ENCODE peak calls at places on chromosomes 12 and 14, in ten cellular contexts. D is psoas muscle, T is cardiac muscle cell, J is ovary, Y is heart left ventricle, Q is NB4, M is breast epithelium, S is tibial artery, W is AG10803, L is AG04450. E is an unnamed sample.

GRCh38 chr12:123063535-123063934 is 83.1 kb downstream of the ARL6IP4 start:
- DNase-seq in L (no peak), D (peak), T (peak), J (no peak), M (no peak), Q (peak), S (no peak), W (no peak), Y (no peak), E (no peak)

GRCh38 chr12:32106153-32106516 is 512 bp upstream of the BICD1 start:
- DNase-seq in S (peak), W (no peak), M (no peak), Y (no peak), J (no peak), D (no peak), L (no peak), Q (no peak), T (peak), E (peak)

GRCh38 chr12:45732250-45732649 is 2.7 kb downstream of the ARID2 start:
- DNase-seq in D (no peak), M (no peak), W (no peak), Y (no peak), L (no peak), S (no peak), Q (peak), T (no peak), J (no peak), E (no peak)

GRCh38 chr14:93528884-93529558 is 98.3 kb downstream of the UNC79 start:
- DNase-seq in T (no peak), D (no peak), M (no peak), S (no peak), L (no peak), W (no peak), Y (no peak), Q (no peak), J (no peak), E (no peak)

GRCh38 chr14:65369560-65369959 is 43.0 kb upstream of the FUT8 start:
- DNase-seq in J (no peak), L (no peak), D (no peak), T (no peak), Y (no peak), M (no peak), W (no peak), S (no peak), Q (no peak), E (no peak)

GRCh38 chr12:85369365-85370154 is 89.5 kb downstream of the ALX1 start:
- DNase-seq in W (no peak), Q (no peak), L (no peak), Y (no peak), S (no peak), D (no peak), T (no peak), M (no peak), J (no peak), E (no peak)

GRCh38 chr14:20768593-20768892 is 339 bp downstream of the EDDM3B start:
- DNase-seq in Q (no peak), D (no peak), T (no peak), J (no peak), M (no peak), Y (no peak), W (no peak), S (no peak), L (no peak), E (no peak)

GRCh38 chr12:47819902-47820630 is at the start of gene HDAC7:
- DNase-seq in M (peak), Y (peak), L (no peak), T (peak), D (peak), J (peak), Q (peak), S (peak), W (peak), E (peak)

GRCh38 chr12:109737631-109738030 is 24.0 kb downstream of the FAM222A start:
- DNase-seq in M (no peak), Y (no peak), Q (no peak), T (no peak), W (no peak), S (no peak), D (peak), J (no peak), L (no peak), E (peak)

GRCh38 chr12:34300376-34301250 is 278.3 kb downstream of the ALG10 start:
- DNase-seq in Y (peak), M (no peak), D (peak), S (no peak), J (no peak), W (no peak), L (no peak), T (no peak), Q (no peak), E (no peak)

GRCh38 chr14:39154594-39155189 is 15.4 kb downstream of the TRAPPC6B start:
- DNase-seq in W (no peak), Q (no peak), D (no peak), L (no peak), Y (no peak), M (no peak), J (no peak), T (no peak), S (no peak), E (no peak)

GRCh38 chr14:64649383-64649998 is 54.7 kb upstream of the PLEKHG3 start:
- DNase-seq in Y (no peak), W (peak), J (no peak), L (no peak), M (no peak), D (peak), S (peak), T (no peak), Q (peak), E (no peak)

GRCh38 chr12:114665411-114666181 is 18.4 kb downstream of the TBX3 start:
- DNase-seq in L (no peak), J (no peak), Q (no peak), Y (no peak), D (no peak), W (no peak), S (no peak), T (no peak), M (no peak), E (no peak)

GRCh38 chr12:2638273-2639019 is 156.3 kb upstream of the FKBP4 start:
- DNase-seq in L (no peak), T (no peak), J (no peak), D (peak), Q (no peak), W (no peak), Y (no peak), M (peak), S (peak), E (no peak)

GRCh38 chr12:113425960-113426453 is 3.8 kb downstream of the SDSL start:
- DNase-seq in L (no peak), D (no peak), W (no peak), Q (peak), S (no peak), T (no peak), M (no peak), Y (no peak), J (no peak), E (no peak)

GRCh38 chr14:92605274-92605940 is 91.8 kb downstream of the RIN3 start:
- DNase-seq in S (no peak), T (no peak), D (no peak), W (no peak), Y (no peak), Q (no peak), M (no peak), J (no peak), L (no peak), E (no peak)

GRCh38 chr12:103848917-103849491 is 8.0 kb upstream of the NT5DC3 start:
- DNase-seq in L (no peak), J (no peak), M (no peak), Q (no peak), D (no peak), Y (no peak), W (no peak), S (peak), T (no peak), E (no peak)

GRCh38 chr12:89861086-89861485 is 152.4 kb upstream of the ATP2B1 start:
- DNase-seq in M (no peak), D (no peak), Q (no peak), J (no peak), T (peak), S (no peak), Y (no peak), W (no peak), L (no peak), E (no peak)

GRCh38 chr12:53994691-53995310 is 5.2 kb upstream of the HOXC9 start:
- DNase-seq in L (no peak), J (no peak), D (no peak), T (no peak), Q (peak), Y (peak), M (no peak), S (no peak), W (no peak), E (no peak)
- H3K4me3 ChIP-seq in L (no peak), J (peak), D (peak), T (no peak), Q (peak), Y (peak), M (peak), S (peak), W (peak), E (peak)

GRCh38 chr12:107775093-107775721 is 703 bp downstream of the ASCL4 start:
- DNase-seq in L (no peak), T (peak), W (no peak), Q (no peak), J (no peak), D (no peak), M (no peak), S (no peak), Y (peak), E (no peak)
- TF ChIP-seq CTCF in L (no peak), T (no peak), W (no peak), Q (no peak), J (no peak), D (no peak), M (no peak), S (no peak), Y (no peak), E (no peak)

GRCh38 chr12:26156996-26157395 is 32.2 kb upstream of the BHLHE41 start:
- DNase-seq in T (no peak), J (no peak), L (no peak), D (no peak), Y (no peak), Q (no peak), M (no peak), S (no peak), W (no peak), E (no peak)
- H3K4me3 ChIP-seq in T (no peak), J (no peak), L (no peak), D (no peak), Y (no peak), Q (no peak), M (no peak), S (no peak), W (no peak), E (no peak)

DNA sequence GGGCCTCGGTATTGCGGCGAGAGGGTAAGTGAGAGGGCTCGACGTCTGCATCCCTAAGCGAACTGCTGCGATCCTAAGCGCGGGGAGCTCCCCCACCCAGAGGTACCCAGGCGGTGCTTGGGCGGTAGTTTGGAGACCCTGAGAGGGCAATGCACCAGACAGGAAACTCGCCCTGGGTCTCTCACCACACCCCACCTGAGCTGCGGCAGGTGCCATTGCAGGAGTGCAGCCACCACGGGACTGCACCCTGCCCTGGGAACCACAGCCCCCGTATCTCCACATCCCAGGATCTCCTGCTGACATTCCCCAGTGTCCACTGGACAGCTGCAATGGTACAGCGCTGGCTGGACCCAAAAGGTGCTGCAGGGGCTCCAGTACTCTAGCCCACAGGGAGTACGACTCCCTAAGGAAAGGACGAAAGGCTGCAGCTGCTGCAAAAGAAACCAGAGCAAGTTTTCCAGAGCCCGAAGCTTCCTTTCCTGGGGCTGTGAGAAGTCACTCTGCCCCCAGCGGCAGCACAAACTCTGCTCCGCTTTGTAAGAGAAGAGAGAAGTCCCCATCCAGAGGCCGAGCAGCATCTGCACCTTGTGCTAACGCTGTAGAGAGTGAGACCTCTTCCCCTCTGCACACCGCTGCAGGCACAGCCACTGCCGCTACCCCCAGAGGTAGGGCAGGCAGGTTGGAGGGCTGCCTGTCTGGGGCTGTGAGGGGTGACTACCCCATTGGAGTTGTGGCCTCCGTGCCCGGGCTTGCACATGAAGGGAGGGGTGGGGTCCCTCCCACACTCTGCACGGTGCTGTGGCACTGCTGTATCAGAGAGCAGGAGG is 31.1 kb upstream of the MON2 start:
- DNase-seq in S (peak), J (peak), W (peak), M (no peak), Q (peak), L (peak), Y (peak), T (peak), D (peak), E (peak)
- TF ChIP-seq CTCF in S (peak), J (no peak), W (peak), M (no peak), Q (peak), L (peak), Y (no peak), T (peak), D (peak), E (no peak)

E was measured in Peyer's patch.